ENCODE peak calls at places on chromosomes 3 and 15, in five cellular contexts. F is activated CD4-positive, alpha-beta T cell treated with anti-CD3 and anti-CD28 coated beads, Interleukin-2, amount 10 ng/mL, durations not matched to agents 24 days and 14 days; P is NCI-H748 treated with DMSO at 0.1 percent for 48 hours; O is EL; N is effector memory CD8-positive, alpha-beta T cell. Y is an unnamed sample.

GRCh38 chr3:30004481-30004880 is 601.9 kb upstream of the TGFBR2 start:
- DNase-seq in F (no peak), P (no peak), O (no peak), N (no peak), Y (no peak)

GRCh38 chr3:51353131-51353530 is 32.0 kb upstream of the MANF start:
- DNase-seq in F (no peak), P (no peak), O (no peak), N (no peak), Y (no peak)

GRCh38 chr3:148023994-148024393 is 614.8 kb downstream of the ZIC1 start:
- DNase-seq in F (no peak), P (no peak), O (peak), N (no peak), Y (no peak)

GRCh38 chr3:46907271-46907670 is 29.8 kb downstream of the PTH1R start:
- DNase-seq in F (no peak), P (no peak), O (no peak), N (no peak), Y (no peak)

GRCh38 chr15:100094127-100094510 is 247.7 kb downstream of the ADAMTS17 start:
- DNase-seq in F (no peak), P (no peak), O (no peak), N (no peak), Y (no peak)

GRCh38 chr3:153115326-153115725 is 46.7 kb upstream of the RAP2B start:
- DNase-seq in F (no peak), P (no peak), O (no peak), N (no peak), Y (no peak)

GRCh38 chr3:166560253-166560652 is 723.0 kb upstream of the BCHE start:
- DNase-seq in F (no peak), P (peak), O (no peak), N (no peak), Y (no peak)

GRCh38 chr15:93973287-93973686 is 258.1 kb upstream of the MCTP2 start:
- DNase-seq in F (peak), P (no peak), O (no peak), N (no peak), Y (no peak)

GRCh38 chr15:33068007-33068441 is 126.5 kb downstream of the FMN1 start:
- DNase-seq in F (no peak), P (no peak), O (peak), N (no peak), Y (no peak)

GRCh38 chr3:136266468-136266867 is 16.3 kb downstream of the PCCB start:
- DNase-seq in F (no peak), P (no peak), O (peak), N (no peak), Y (no peak)

GRCh38 chr3:109228391-109229080 is 87.8 kb downstream of the DPPA2 start:
- DNase-seq in F (no peak), P (no peak), O (no peak), N (no peak), Y (no peak)

GRCh38 chr15:62742409-62743171 is 300.0 kb upstream of the TPM1 start:
- DNase-seq in F (peak), P (peak), O (peak), N (peak), Y (peak)

GRCh38 chr3:131903988-131904415 is 130.8 kb downstream of the CPNE4 start:
- DNase-seq in F (no peak), P (no peak), O (peak), N (no peak), Y (no peak)

GRCh38 chr15:56759450-56759845 is 26.1 kb upstream of the ZNF280D start:
- DNase-seq in F (no peak), P (no peak), O (peak), N (no peak), Y (no peak)

GRCh38 chr15:80660114-80660513 is 35.0 kb upstream of the ABHD17C start:
- DNase-seq in F (no peak), P (peak), O (peak), N (no peak), Y (no peak)

GRCh38 chr3:39970982-39971381 is 161.6 kb downstream of the MYRIP start:
- DNase-seq in F (no peak), P (no peak), O (no peak), N (no peak), Y (no peak)

GRCh38 chr3:35549690-35550089 is 89.6 kb upstream of the ARPP21 start:
- DNase-seq in F (no peak), P (no peak), O (no peak), N (no peak), Y (no peak)

GRCh38 chr3:126102530-126102951 is 18.6 kb upstream of the SLC41A3 start:
- DNase-seq in F (no peak), P (no peak), O (no peak), N (no peak), Y (no peak)

GRCh38 chr3:183446838-183447205 is 18.4 kb upstream of the MCF2L2 start:
- DNase-seq in F (no peak), P (no peak), O (no peak), N (no peak), Y (no peak)

GRCh38 chr3:111861396-111861795 is 2.3 kb downstream of the PHLDB2 start:
- DNase-seq in F (no peak), P (no peak), O (peak), N (no peak), Y (no peak)

GRCh38 chr3:186532641-186533072 is 11.5 kb downstream of the CRYGS start:
- DNase-seq in F (no peak), P (no peak), O (no peak), N (no peak), Y (no peak)

GRCh38 chr15:51970132-51970817 is 1.3 kb downstream of the LEO1 start:
- DNase-seq in F (no peak), P (no peak), O (no peak), N (no peak), Y (no peak)

GRCh38 chr3:126664591-126665214 is 9.8 kb upstream of the TXNRD3 start:
- DNase-seq in F (no peak), P (no peak), O (no peak), N (no peak), Y (no peak)

GRCh38 chr15:79812536-79812935 is 84.3 kb downstream of the MTHFS start:
- DNase-seq in F (no peak), P (no peak), O (no peak), N (no peak), Y (no peak)

GRCh38 chr3:189792046-189792929 is 161.1 kb downstream of the TP63 start:
- DNase-seq in F (no peak), P (no peak), O (no peak), N (no peak), Y (no peak)

GRCh38 chr3:61872077-61872706 is 310.8 kb downstream of the PTPRG start:
- DNase-seq in F (no peak), P (peak), O (no peak), N (no peak), Y (no peak)

GRCh38 chr3:15040844-15041243 is 24.3 kb downstream of the MRPS25 start:
- DNase-seq in F (no peak), P (no peak), O (no peak), N (no peak), Y (no peak)

GRCh38 chr3:186502942-186503712 is 41.1 kb downstream of the CRYGS start:
- DNase-seq in F (no peak), P (no peak), O (no peak), N (no peak), Y (no peak)

GRCh38 chr15:38810686-38811085 is 246.1 kb upstream of the RASGRP1 start:
- DNase-seq in F (no peak), P (no peak), O (no peak), N (no peak), Y (no peak)

GRCh38 chr15:52103217-52104207 is 9.1 kb downstream of the BCL2L10 start:
- DNase-seq in F (no peak), P (no peak), O (peak), N (no peak), Y (no peak)

GRCh38 chr15:47820047-47820779 is 102.9 kb downstream of the SEMA6D start:
- DNase-seq in F (no peak), P (no peak), O (no peak), N (no peak), Y (no peak)

GRCh38 chr3:11582123-11582968 is 61.4 kb downstream of the VGLL4 start:
- DNase-seq in F (no peak), P (no peak), O (peak), N (no peak), Y (no peak)

GRCh38 chr3:66393486-66394260 is 107.1 kb downstream of the LRIG1 start:
- DNase-seq in F (peak), P (no peak), O (no peak), N (peak), Y (peak)

GRCh38 chr3:143442761-143443477 is 323.3 kb downstream of the CHST2 start:
- DNase-seq in F (no peak), P (no peak), O (no peak), N (no peak), Y (no peak)

GRCh38 chr3:99755831-99756230 is 61.8 kb upstream of the CMSS1 start:
- DNase-seq in F (no peak), P (no peak), O (no peak), N (no peak), Y (no peak)

GRCh38 chr3:129015388-129016105 is 14.4 kb downstream of the EFCC1 start:
- DNase-seq in F (peak), P (no peak), O (no peak), N (peak), Y (peak)

Y was measured in CD4-positive, alpha-beta memory T cell.